ENCODE peak calls at places on chromosomes 3 and 15, in four cellular contexts. One of them, this sample, is unnamed.

GRCh38 chr3:56309465-56309864 is 158.8 kb downstream of the ERC2 start:
- DNase-seq in caudate nucleus: no peak
- DNase-seq in stimulated activated CD4-positive, alpha-beta T cell treated with anti-CD3 and anti-CD28 coated beads, Interleukin-2, amount 100 ng/mL, for 48 hours: no peak
- DNase-seq in NCI-H2029: no peak
- DNase-seq in this sample: no peak

GRCh38 chr3:57688291-57688690 is 4.6 kb downstream of the DENND6A start:
- DNase-seq in caudate nucleus: no peak
- DNase-seq in stimulated activated CD4-positive, alpha-beta T cell treated with anti-CD3 and anti-CD28 coated beads, Interleukin-2, amount 100 ng/mL, for 48 hours: no peak
- DNase-seq in NCI-H2029: no peak
- DNase-seq in this sample: no peak

GRCh38 chr3:14943042-14943441 is 4.3 kb upstream of the NR2C2 start:
- DNase-seq in caudate nucleus: no peak
- DNase-seq in stimulated activated CD4-positive, alpha-beta T cell treated with anti-CD3 and anti-CD28 coated beads, Interleukin-2, amount 100 ng/mL, for 48 hours: no peak
- DNase-seq in NCI-H2029: no peak
- DNase-seq in this sample: no peak

GRCh38 chr3:187713504-187713903 is 11.1 kb upstream of the RTP2 start:
- DNase-seq in caudate nucleus: no peak
- DNase-seq in stimulated activated CD4-positive, alpha-beta T cell treated with anti-CD3 and anti-CD28 coated beads, Interleukin-2, amount 100 ng/mL, for 48 hours: no peak
- DNase-seq in NCI-H2029: no peak
- DNase-seq in this sample: no peak

GRCh38 chr3:172379372-172379771 is 68.9 kb downstream of the GHSR start:
- DNase-seq in caudate nucleus: no peak
- DNase-seq in stimulated activated CD4-positive, alpha-beta T cell treated with anti-CD3 and anti-CD28 coated beads, Interleukin-2, amount 100 ng/mL, for 48 hours: no peak
- DNase-seq in NCI-H2029: no peak
- DNase-seq in this sample: no peak

GRCh38 chr3:184338538-184338945 is 1.1 kb downstream of the FAM131A start:
- DNase-seq in caudate nucleus: peak; percentile 85
- DNase-seq in stimulated activated CD4-positive, alpha-beta T cell treated with anti-CD3 and anti-CD28 coated beads, Interleukin-2, amount 100 ng/mL, for 48 hours: no peak
- DNase-seq in NCI-H2029: peak; percentile 88
- DNase-seq in this sample: peak; percentile 60

GRCh38 chr15:74226761-74227540 is 9.2 kb upstream of the CCDC33 start:
- DNase-seq in caudate nucleus: no peak
- DNase-seq in stimulated activated CD4-positive, alpha-beta T cell treated with anti-CD3 and anti-CD28 coated beads, Interleukin-2, amount 100 ng/mL, for 48 hours: no peak
- DNase-seq in NCI-H2029: no peak
- DNase-seq in this sample: no peak

GRCh38 chr3:128173849-128174248 is 20.6 kb downstream of the EEFSEC start:
- DNase-seq in caudate nucleus: no peak
- DNase-seq in stimulated activated CD4-positive, alpha-beta T cell treated with anti-CD3 and anti-CD28 coated beads, Interleukin-2, amount 100 ng/mL, for 48 hours: no peak
- DNase-seq in NCI-H2029: no peak
- DNase-seq in this sample: no peak

GRCh38 chr15:80183886-80184285 is 31.1 kb downstream of the FAH start:
- DNase-seq in caudate nucleus: no peak
- DNase-seq in stimulated activated CD4-positive, alpha-beta T cell treated with anti-CD3 and anti-CD28 coated beads, Interleukin-2, amount 100 ng/mL, for 48 hours: no peak
- DNase-seq in NCI-H2029: no peak
- DNase-seq in this sample: no peak

GRCh38 chr3:169662215-169663070 is 1.1 kb downstream of the MECOM start:
- DNase-seq in caudate nucleus: no peak
- DNase-seq in stimulated activated CD4-positive, alpha-beta T cell treated with anti-CD3 and anti-CD28 coated beads, Interleukin-2, amount 100 ng/mL, for 48 hours: no peak
- DNase-seq in NCI-H2029: peak; percentile 80
- DNase-seq in this sample: peak; percentile 35

GRCh38 chr15:49282366-49282765 is 112.3 kb downstream of the GALK2 start:
- DNase-seq in caudate nucleus: no peak
- DNase-seq in stimulated activated CD4-positive, alpha-beta T cell treated with anti-CD3 and anti-CD28 coated beads, Interleukin-2, amount 100 ng/mL, for 48 hours: no peak
- DNase-seq in NCI-H2029: no peak
- DNase-seq in this sample: no peak

GRCh38 chr3:13451301-13451673 is 28.8 kb upstream of the HDAC11 start:
- DNase-seq in caudate nucleus: no peak
- DNase-seq in stimulated activated CD4-positive, alpha-beta T cell treated with anti-CD3 and anti-CD28 coated beads, Interleukin-2, amount 100 ng/mL, for 48 hours: peak; percentile 19
- DNase-seq in NCI-H2029: no peak
- DNase-seq in this sample: no peak

GRCh38 chr15:43792761-43793493 is 807 bp downstream of the SERF2 start:
- DNase-seq in caudate nucleus: no peak
- DNase-seq in stimulated activated CD4-positive, alpha-beta T cell treated with anti-CD3 and anti-CD28 coated beads, Interleukin-2, amount 100 ng/mL, for 48 hours: peak; percentile 19
- DNase-seq in NCI-H2029: no peak
- DNase-seq in this sample: no peak

GRCh38 chr3:51869304-51869703 is 6.1 kb downstream of the IQCF5 start:
- DNase-seq in caudate nucleus: no peak
- DNase-seq in stimulated activated CD4-positive, alpha-beta T cell treated with anti-CD3 and anti-CD28 coated beads, Interleukin-2, amount 100 ng/mL, for 48 hours: no peak
- DNase-seq in NCI-H2029: no peak
- DNase-seq in this sample: no peak

GRCh38 chr15:63344737-63345390 is 36.8 kb downstream of the CA12 start:
- DNase-seq in caudate nucleus: no peak
- DNase-seq in stimulated activated CD4-positive, alpha-beta T cell treated with anti-CD3 and anti-CD28 coated beads, Interleukin-2, amount 100 ng/mL, for 48 hours: no peak
- DNase-seq in NCI-H2029: no peak
- DNase-seq in this sample: no peak